ENCODE peak calls at places on chromosome 14, in four cellular contexts. P, S, Q and O are unnamed samples.

GRCh38 chr14:96126339-96126770 is 78.3 kb upstream of the BDKRB2 start:
- DNase-seq in P (no peak), Q (no peak), S (no peak), O (no peak)

GRCh38 chr14:50601405-50601804 is 41.5 kb downstream of the ATL1 start:
- DNase-seq in Q (no peak), P (no peak), S (no peak), O (no peak)

GRCh38 chr14:31990183-31990862 is 86.8 kb upstream of the ARHGAP5 start:
- DNase-seq in S (no peak), Q (no peak), P (no peak), O (no peak)

GRCh38 chr14:69013943-69014782 is 35.1 kb upstream of the ACTN1 start:
- DNase-seq in Q (no peak), P (peak), S (no peak), O (no peak)

GRCh38 chr14:50943261-50943942 is 881 bp downstream of the PYGL start:
- DNase-seq in P (no peak), Q (peak), S (peak), O (no peak)

GRCh38 chr14:67260114-67260513 is 18.9 kb downstream of the PALS1 start:
- DNase-seq in Q (no peak), S (no peak), P (no peak), O (no peak)

GRCh38 chr14:67018720-67019119 is 170.5 kb upstream of the GARIN2 start:
- DNase-seq in Q (no peak), P (no peak), S (no peak), O (no peak)

GRCh38 chr14:79740043-79740442 is 471.3 kb downstream of the DIO2 start:
- DNase-seq in S (no peak), P (no peak), Q (no peak), O (no peak)

GRCh38 chr14:50312734-50313054 is 570 bp downstream of the DMAC2L start:
- DNase-seq in P (no peak), Q (no peak), S (peak), O (no peak)

GRCh38 chr14:84482256-84483071 is 1047.5 kb upstream of the FLRT2 start:
- DNase-seq in Q (no peak), P (peak), S (no peak), O (peak)

GRCh38 chr14:42023452-42023851 is 416.8 kb downstream of the LRFN5 start:
- DNase-seq in Q (no peak), P (no peak), S (no peak), O (no peak)

GRCh38 chr14:24135834-24136683 is at the start of gene PSME1:
- DNase-seq in P (peak), Q (peak), S (peak), O (peak)

GRCh38 chr14:36130186-36130585 is 46.3 kb downstream of the PTCSC3 start:
- DNase-seq in Q (no peak), P (no peak), S (no peak), O (no peak)

GRCh38 chr14:90512332-90512951 is 115.6 kb downstream of the CALM1 start:
- DNase-seq in P (no peak), S (no peak), Q (no peak), O (no peak)

GRCh38 chr14:94548999-94549985 is 11.9 kb upstream of the SERPINA4 start:
- DNase-seq in P (peak), Q (no peak), S (peak), O (no peak)

GRCh38 chr14:102320033-102320660 is 601 bp downstream of the ZNF839 start:
- DNase-seq in S (peak), P (no peak), Q (peak), O (no peak)

GRCh38 chr14:61803755-61804154 is 41.5 kb downstream of the SNAPC1 start:
- DNase-seq in P (no peak), S (no peak), Q (no peak), O (no peak)

GRCh38 chr14:102140750-102141145 is 1.1 kb downstream of the WDR20 start:
- DNase-seq in P (no peak), S (no peak), Q (no peak), O (no peak)

GRCh38 chr14:59254146-59254910 is 65.9 kb downstream of the DAAM1 start:
- DNase-seq in P (peak), Q (peak), S (peak), O (peak)

GRCh38 chr14:93861846-93862641 is 65.1 kb upstream of the FAM181A start:
- DNase-seq in Q (no peak), P (no peak), S (no peak), O (no peak)

GRCh38 chr14:56895154-56895553 is 84.9 kb upstream of the OTX2 start:
- DNase-seq in P (no peak), Q (no peak), S (no peak), O (no peak)

GRCh38 chr14:49972840-49973239 is 80.0 kb downstream of the ARF6 start:
- DNase-seq in Q (peak), S (peak), P (peak), O (peak)

GRCh38 chr14:23348297-23348655 is 4.4 kb downstream of the SLC22A17 start:
- DNase-seq in S (no peak), Q (no peak), P (no peak), O (no peak)

GRCh38 chr14:103641181-103641580 is 12.2 kb downstream of the KLC1 start:
- DNase-seq in Q (no peak), S (no peak), P (no peak), O (peak)

GRCh38 chr14:103401223-103402214 is 16.3 kb downstream of the MARK3 start:
- DNase-seq in S (no peak), P (peak), Q (no peak), O (no peak)

GRCh38 chr14:57182760-57183503 is 85.8 kb downstream of the EXOC5 start:
- DNase-seq in P (no peak), S (no peak), Q (no peak), O (no peak)

GRCh38 chr14:76311410-76311758 is 64.6 kb upstream of the ESRRB start:
- DNase-seq in P (no peak), Q (no peak), S (no peak), O (no peak)

GRCh38 chr14:90503582-90503981 is 106.8 kb downstream of the CALM1 start:
- DNase-seq in P (no peak), S (no peak), Q (no peak), O (no peak)

GRCh38 chr14:90796319-90796718 is 19.9 kb downstream of the TTC7B start:
- DNase-seq in S (no peak), P (no peak), Q (no peak), O (no peak)

GRCh38 chr14:71183856-71184255 is 276.6 kb downstream of the PCNX1 start:
- DNase-seq in Q (no peak), P (no peak), S (no peak), O (no peak)

GRCh38 chr14:61119006-61119405 is 138.0 kb downstream of the SLC38A6 start:
- DNase-seq in Q (no peak), P (no peak), S (no peak), O (no peak)

GRCh38 chr14:69611264-69612013 is at the start of gene SUSD6:
- DNase-seq in Q (peak), S (peak), P (no peak), O (peak)

GRCh38 chr14:76836029-76836630 is 9.9 kb downstream of the LRRC74A start:
- DNase-seq in P (no peak), S (peak), Q (no peak), O (no peak)

GRCh38 chr14:103260629-103261124 is 73.4 kb upstream of the EIF5 start:
- DNase-seq in P (no peak), Q (peak), S (peak), O (peak)

GRCh38 chr14:103007555-103007954 is 49.8 kb downstream of the CDC42BPB start:
- DNase-seq in P (no peak), S (no peak), Q (peak), O (no peak)

GRCh38 chr14:50762931-50763300 is 68.0 kb downstream of the NIN start:
- DNase-seq in P (no peak), S (no peak), Q (no peak), O (no peak)

GRCh38 chr14:93269341-93270068 is 62.4 kb downstream of the UBR7 start:
- DNase-seq in Q (no peak), S (no peak), P (no peak), O (no peak)

GRCh38 chr14:57314690-57315089 is 45.9 kb downstream of the AP5M1 start:
- DNase-seq in Q (no peak), P (no peak), S (no peak), O (no peak)

DNA sequence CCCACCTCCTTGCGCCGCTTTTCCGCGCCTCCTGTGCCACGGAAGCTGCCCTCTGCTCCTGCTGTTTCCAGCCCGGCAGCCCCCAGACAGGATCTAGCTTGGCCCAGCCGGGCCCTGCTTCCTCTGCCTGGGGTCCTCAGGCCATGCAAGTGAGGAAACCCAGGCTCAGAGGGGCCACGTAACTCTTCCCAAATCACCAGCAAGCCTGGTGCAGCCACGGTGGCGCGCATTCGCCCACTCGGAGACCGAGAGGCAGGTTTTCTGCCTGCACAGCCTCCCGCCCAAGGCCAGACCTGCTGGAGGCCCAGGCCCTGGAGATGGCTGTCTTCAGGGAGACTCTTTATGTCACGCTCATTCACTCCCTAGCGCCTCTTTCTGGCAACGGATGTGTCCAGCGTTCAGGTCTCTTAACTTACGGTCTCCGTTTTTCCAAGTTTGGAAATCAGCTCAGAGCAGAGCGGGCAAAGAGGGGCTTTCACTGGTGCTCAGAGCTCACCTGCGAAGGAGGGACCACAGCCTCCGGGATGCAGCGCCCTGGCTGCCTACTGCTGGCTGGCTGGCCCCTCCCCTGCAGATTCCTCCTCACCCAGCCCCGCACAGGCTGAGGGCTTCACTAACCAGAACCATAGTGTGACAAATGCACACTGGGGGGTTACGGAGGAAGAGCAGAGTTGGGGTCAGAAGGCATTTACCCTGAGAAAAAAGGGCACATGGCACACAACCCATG is 20.6 kb upstream of the CEP170B start:
- DNase-seq in Q (peak), S (no peak), P (no peak), O (no peak)
- H3K4me3 ChIP-seq in Q (no peak), S (peak), P (no peak), O (no peak)

GRCh38 chr14:77988096-77988870 is 181.9 kb upstream of the NRXN3 start:
- DNase-seq in P (no peak), Q (no peak), S (peak), O (no peak)
- TF ChIP-seq CTCF in P (no peak), Q (no peak), S (no peak), O (no peak)

DNA sequence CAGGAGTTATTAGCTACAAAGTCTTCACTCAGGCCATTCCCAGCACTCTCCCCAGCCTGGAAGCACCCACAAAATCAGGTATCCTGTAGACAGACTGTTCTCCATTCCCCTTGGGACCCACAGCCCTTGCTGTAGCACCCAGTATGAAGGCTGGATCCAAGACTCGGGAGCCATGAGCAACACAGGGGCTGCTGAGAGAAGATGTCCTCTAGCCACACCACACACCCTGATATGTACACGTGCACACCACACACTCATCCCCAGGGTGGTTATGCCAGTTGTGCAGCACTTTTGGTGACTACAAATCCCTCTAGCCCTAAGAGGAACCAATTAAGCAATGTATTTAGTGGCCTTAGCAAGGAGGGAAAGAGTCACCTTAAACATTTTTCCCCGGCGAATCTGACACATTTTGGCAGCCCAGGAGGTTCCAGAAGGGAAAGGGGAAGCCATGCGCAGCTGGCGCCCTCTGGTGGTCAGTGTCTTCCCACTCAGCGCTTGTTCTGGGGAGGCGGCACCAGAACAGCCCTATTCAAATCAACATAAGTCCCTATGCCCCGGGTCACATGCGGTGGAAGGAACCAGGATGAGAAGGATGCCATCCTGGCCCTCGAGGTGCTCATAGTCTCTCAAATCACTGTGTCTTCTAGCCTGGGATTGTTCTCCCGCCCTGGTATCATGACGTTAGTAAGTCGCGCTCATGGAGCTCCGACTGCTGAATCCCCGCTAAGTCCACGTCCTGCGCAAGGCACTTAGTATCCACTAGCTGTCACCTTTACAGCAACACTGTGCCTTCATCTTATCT is 96.9 kb downstream of the GCH1 start:
- DNase-seq in P (peak), S (peak), Q (peak), O (peak)
- H3K4me3 ChIP-seq in P (no peak), S (peak), Q (no peak), O (no peak)

DNA sequence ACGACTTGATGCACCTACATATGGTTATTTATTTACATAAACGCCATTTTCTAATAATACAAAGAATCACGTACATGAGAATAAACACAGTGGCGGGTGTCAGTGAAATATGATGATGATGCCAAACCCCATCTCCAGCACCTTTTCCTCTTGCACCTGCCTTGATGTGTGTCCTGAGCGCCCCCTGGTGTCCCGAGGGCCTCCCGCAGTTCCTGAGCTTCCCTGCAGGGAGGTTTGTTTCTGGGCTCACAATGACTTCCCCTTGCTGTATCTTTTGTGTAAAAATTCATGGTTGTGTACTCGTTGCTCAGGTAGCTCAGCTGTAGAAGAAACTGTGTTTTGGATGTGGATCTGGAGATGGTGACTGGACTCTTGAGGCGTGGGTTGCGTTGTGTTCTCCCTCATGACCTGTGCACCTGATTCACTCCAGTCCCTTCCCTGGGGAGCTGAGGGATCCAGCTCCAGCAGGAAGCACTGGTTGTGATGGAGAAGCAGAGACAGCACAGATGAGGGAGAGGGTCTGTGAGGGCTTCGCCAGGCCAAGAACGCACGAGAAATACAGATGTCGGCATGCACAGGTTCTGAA is 1037.8 kb downstream of the TMEM121 start:
- DNase-seq in P (no peak), S (no peak), Q (no peak), O (no peak)
- TF ChIP-seq CTCF in P (peak), S (no peak), Q (no peak), O (no peak)

GRCh38 chr14:101047326-101047725 is 143.8 kb upstream of the RTL1 start:
- DNase-seq in S (no peak), P (no peak), Q (no peak), O (no peak)

GRCh38 chr14:101046071-101046470 is 142.5 kb upstream of the RTL1 start:
- DNase-seq in S (no peak), Q (no peak), P (no peak), O (no peak)

GRCh38 chr14:101043891-101044290 is 140.4 kb upstream of the RTL1 start:
- DNase-seq in P (no peak), Q (no peak), S (no peak), O (no peak)

GRCh38 chr14:101044741-101045140 is 141.2 kb upstream of the RTL1 start:
- DNase-seq in S (no peak), Q (no peak), P (no peak), O (no peak)

DNA sequence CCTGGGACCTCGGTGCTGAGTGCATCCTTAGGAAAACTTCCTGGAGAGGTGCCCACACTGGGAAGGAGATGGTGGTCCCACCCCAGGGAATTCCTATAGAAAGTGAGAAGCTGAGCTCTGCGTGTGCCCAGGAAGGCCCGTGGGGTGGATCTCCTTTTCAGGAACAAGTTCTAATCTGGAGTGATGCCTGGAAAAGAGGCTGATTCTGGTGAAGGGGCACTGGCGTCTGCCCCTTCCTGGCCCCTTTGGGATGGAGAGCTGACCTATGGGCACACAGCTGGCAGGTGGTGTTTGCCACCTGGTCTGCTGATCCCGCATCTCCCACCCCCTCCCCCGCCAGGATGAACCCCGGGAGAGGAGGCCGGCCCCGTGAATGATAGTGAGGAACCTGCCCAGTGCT is 142.0 kb upstream of the RTL1 start:
- DNase-seq in P (no peak), S (no peak), Q (no peak), O (no peak)
- H3K4me3 ChIP-seq in P (no peak), S (no peak), Q (no peak), O (no peak)

DNA sequence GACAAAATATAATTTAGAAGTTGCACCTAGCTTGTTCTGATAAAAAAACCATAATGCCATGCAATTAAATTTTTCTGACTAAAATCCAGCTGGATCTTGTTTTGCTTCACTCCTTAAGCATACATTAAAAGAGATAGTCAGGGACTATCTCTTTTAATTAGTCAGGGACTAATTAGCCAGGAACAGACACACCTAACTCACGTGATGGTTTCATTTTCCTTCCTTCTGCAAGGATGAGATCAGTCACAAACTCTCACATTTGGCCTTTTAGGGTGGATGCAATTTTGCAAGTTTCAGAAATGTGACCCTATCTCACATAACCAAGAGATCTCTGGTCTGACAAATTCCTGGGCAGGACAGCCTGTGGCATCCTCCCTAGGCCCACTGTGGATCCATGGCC is 62.4 kb downstream of the SETD3 start:
- DNase-seq in Q (no peak), P (no peak), S (no peak), O (no peak)
- TF ChIP-seq CTCF in Q (no peak), P (no peak), S (no peak), O (no peak)

GRCh38 chr14:75184447-75184846 is 8.0 kb upstream of the TMED10 start:
- DNase-seq in P (no peak), Q (no peak), S (no peak), O (no peak)
- H3K4me3 ChIP-seq in P (no peak), Q (no peak), S (no peak), O (no peak)

GRCh38 chr14:65946494-65946893 is 534.0 kb downstream of the FUT8 start:
- DNase-seq in P (no peak), S (no peak), Q (no peak), O (no peak)

GRCh38 chr14:65940056-65940735 is 527.7 kb downstream of the FUT8 start:
- DNase-seq in S (no peak), Q (no peak), P (peak), O (no peak)

GRCh38 chr14:65945333-65945732 is 532.8 kb downstream of the FUT8 start:
- DNase-seq in S (no peak), P (no peak), Q (no peak), O (no peak)

GRCh38 chr14:65941091-65941490 is 528.6 kb downstream of the FUT8 start:
- DNase-seq in S (no peak), Q (no peak), P (no peak), O (no peak)

DNA sequence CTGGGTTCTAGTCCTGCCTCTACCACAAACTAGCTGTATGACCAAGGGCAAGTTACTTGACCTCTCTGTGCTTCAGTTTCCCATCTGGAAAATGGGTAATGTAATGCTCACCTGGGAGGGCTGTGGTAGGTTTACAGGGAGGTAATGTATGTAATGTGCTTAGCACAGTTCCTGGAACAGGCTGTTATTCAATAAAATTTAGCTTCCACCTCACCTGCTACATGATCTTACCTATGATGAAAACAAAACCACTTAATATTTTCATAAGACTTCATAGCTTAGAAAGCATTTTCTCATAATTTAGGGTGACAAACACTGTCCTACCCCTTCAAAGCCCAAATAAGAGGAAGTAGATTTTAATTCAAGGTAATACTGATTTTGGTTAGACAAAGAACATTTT is 530.6 kb downstream of the FUT8 start:
- DNase-seq in Q (no peak), P (no peak), S (no peak), O (no peak)
- TF ChIP-seq CTCF in Q (no peak), P (no peak), S (no peak), O (no peak)